ENCODE peak calls at places on chromosomes 5 and 9, in five cellular contexts. L, K, E, N and X are unnamed samples.

GRCh38 chr5:72151169-72151568 is 43.9 kb downstream of the MAP1B start:
- DNase-seq in L (no peak), N (no peak), K (no peak), E (no peak), X (no peak)

GRCh38 chr5:132435891-132436290 is 54.7 kb downstream of the IRF1 start:
- DNase-seq in L (no peak), N (no peak), K (no peak), E (no peak), X (no peak)

GRCh38 chr9:16262467-16263261 is 607.8 kb downstream of the BNC2 start:
- DNase-seq in L (no peak), E (no peak), K (no peak), N (no peak), X (peak)

GRCh38 chr5:103514381-103514780 is 48.2 kb downstream of the NUDT12 start:
- DNase-seq in N (no peak), K (no peak), L (no peak), E (no peak), X (no peak)

GRCh38 chr5:65137631-65138030 is 344.1 kb downstream of the ADAMTS6 start:
- DNase-seq in K (no peak), L (no peak), N (no peak), E (no peak), X (peak)

GRCh38 chr5:32138839-32139493 is 35.2 kb downstream of the GOLPH3 start:
- DNase-seq in N (no peak), K (no peak), E (no peak), L (no peak), X (no peak)

GRCh38 chr5:134125195-134126015 is 10.9 kb downstream of the TCF7 start:
- DNase-seq in N (no peak), K (peak), L (no peak), E (peak), X (peak)

GRCh38 chr5:75108931-75109596 is 56.7 kb upstream of the GCNT4 start:
- DNase-seq in E (no peak), L (no peak), N (no peak), K (no peak), X (no peak)

GRCh38 chr5:124342027-124342471 is 404.4 kb downstream of the ZNF608 start:
- DNase-seq in L (no peak), N (peak), K (no peak), E (no peak), X (peak)

GRCh38 chr5:152883061-152883460 is 478.0 kb upstream of the NMUR2 start:
- DNase-seq in K (no peak), N (no peak), E (no peak), L (no peak), X (no peak)

GRCh38 chr5:127153521-127153920 is 80.2 kb upstream of the C5orf63 start:
- DNase-seq in L (no peak), E (no peak), K (no peak), N (no peak), X (no peak)

GRCh38 chr5:179232091-179232490 is 113.2 kb downstream of the ADAMTS2 start:
- DNase-seq in L (no peak), K (no peak), N (peak), E (no peak), X (no peak)

GRCh38 chr5:79853003-79853402 is 138.1 kb downstream of the MTX3 start:
- DNase-seq in K (no peak), N (no peak), E (no peak), L (no peak), X (no peak)

GRCh38 chr9:86792136-86792535 is 155.2 kb downstream of the GAS1 start:
- DNase-seq in E (peak), K (peak), N (no peak), L (no peak), X (no peak)

GRCh38 chr9:14092344-14092743 is 221.6 kb downstream of the NFIB start:
- DNase-seq in N (no peak), L (no peak), E (no peak), K (no peak), X (peak)

GRCh38 chr9:5441043-5441442 is 3.3 kb upstream of the PLGRKT start:
- DNase-seq in E (no peak), K (no peak), L (no peak), N (no peak), X (peak)

GRCh38 chr5:139473565-139473964 is 2.8 kb downstream of the SMIM33 start:
- DNase-seq in L (no peak), K (no peak), E (no peak), N (no peak), X (peak)

GRCh38 chr5:169374761-169375160 is 73.8 kb upstream of the SLIT3 start:
- DNase-seq in L (no peak), N (no peak), K (no peak), E (no peak), X (no peak)

GRCh38 chr5:23318166-23318565 is 189.2 kb upstream of the PRDM9 start:
- DNase-seq in K (no peak), E (no peak), L (no peak), N (no peak), X (no peak)

GRCh38 chr5:172816887-172817418 is 17.1 kb upstream of the ERGIC1 start:
- DNase-seq in N (no peak), L (no peak), E (no peak), K (no peak), X (peak)

GRCh38 chr5:76667495-76667894 is 44.3 kb upstream of the F2RL2 start:
- DNase-seq in L (no peak), K (no peak), E (no peak), N (no peak), X (no peak)

GRCh38 chr9:121569266-121569648 is 69.6 kb upstream of the GGTA1 start:
- DNase-seq in E (no peak), N (no peak), L (no peak), K (no peak), X (no peak)

GRCh38 chr9:72600671-72601070 is 79.3 kb downstream of the TMC1 start:
- DNase-seq in E (no peak), L (no peak), N (no peak), K (no peak), X (no peak)

GRCh38 chr5:163894645-163895044 is 389.2 kb downstream of the MAT2B start:
- DNase-seq in E (no peak), K (no peak), N (no peak), L (no peak), X (peak)

GRCh38 chr5:135319458-135319857 is 79.6 kb downstream of the MACROH2A1 start:
- DNase-seq in N (no peak), K (no peak), L (no peak), E (no peak), X (no peak)

GRCh38 chr9:136095495-136096058 is 488 bp upstream of the NACC2 start:
- DNase-seq in N (peak), L (no peak), K (no peak), E (peak), X (peak)

GRCh38 chr5:79705632-79706031 is 16.0 kb downstream of the CMYA5 start:
- DNase-seq in L (no peak), E (no peak), N (no peak), K (no peak), X (no peak)

GRCh38 chr9:137217276-137218211 is 4.5 kb downstream of the RNF208 start:
- DNase-seq in L (peak), K (peak), E (peak), N (peak), X (no peak)

GRCh38 chr5:95272530-95272929 is 12.4 kb downstream of the MCTP1 start:
- DNase-seq in K (no peak), N (no peak), E (no peak), L (no peak), X (no peak)